ENCODE peak calls at places on chromosome 14, in nine cellular contexts. A, B, L, V, E, K, F, N and Y are unnamed samples.

GRCh38 chr14:25484194-25484593 is 434.2 kb upstream of the STXBP6 start:
- DNase-seq in F (no peak), K (no peak), A (no peak), N (no peak), B (no peak), E (no peak), L (no peak), V (no peak), Y (no peak)

GRCh38 chr14:87386453-87386980 is 606.5 kb downstream of the GALC start:
- DNase-seq in F (no peak), V (no peak), B (no peak), E (no peak), A (no peak), N (no peak), K (no peak), L (no peak), Y (no peak)

GRCh38 chr14:90398315-90398811 is 1.5 kb downstream of the CALM1 start:
- DNase-seq in K (peak; percentile 61), E (no peak), A (peak; percentile 43), V (peak; percentile 66), F (peak; percentile 81), L (peak; percentile 64), N (no peak), B (no peak), Y (peak; percentile 40)

GRCh38 chr14:53409974-53410373 is 256.9 kb upstream of the DDHD1 start:
- DNase-seq in L (peak; percentile 68), V (no peak), E (no peak), F (no peak), N (no peak), A (no peak), K (no peak), B (no peak), Y (no peak)

GRCh38 chr14:36362648-36363047 is 42.2 kb upstream of the MBIP start:
- DNase-seq in E (no peak), B (no peak), V (no peak), F (no peak), A (no peak), N (no peak), K (no peak), L (no peak), Y (no peak)

GRCh38 chr14:55386037-55386798 is 25.4 kb downstream of the ATG14 start:
- DNase-seq in F (no peak), L (no peak), B (no peak), V (no peak), E (no peak), K (peak; percentile 7), N (no peak), A (no peak), Y (no peak)

GRCh38 chr14:55332654-55333570 is 61.7 kb downstream of the FBXO34 start:
- DNase-seq in B (no peak), L (no peak), K (no peak), V (no peak), F (peak; percentile 17), A (no peak), N (no peak), E (no peak), Y (no peak)

GRCh38 chr14:77151918-77152588 is 10.5 kb upstream of the ZDHHC22 start:
- DNase-seq in K (no peak), E (peak; percentile 28), L (peak; percentile 61), B (no peak), A (peak; percentile 12), V (no peak), N (no peak), F (no peak), Y (peak; percentile 52)

GRCh38 chr14:64688801-64689200 is 15.4 kb upstream of the PLEKHG3 start:
- DNase-seq in V (no peak), B (no peak), K (no peak), N (no peak), A (no peak), F (no peak), L (no peak), E (no peak), Y (no peak)

GRCh38 chr14:54782803-54783659 is 119.6 kb downstream of the GCH1 start:
- DNase-seq in B (no peak), F (no peak), L (no peak), V (peak; percentile 66), K (peak; percentile 35), E (no peak), A (peak; percentile 64), N (no peak), Y (no peak)

GRCh38 chr14:80202888-80203562 is 8.3 kb downstream of the DIO2 start:
- DNase-seq in E (no peak), F (no peak), A (peak; percentile 87), B (no peak), N (peak; percentile 55), L (no peak), V (no peak), K (peak; percentile 40), Y (peak; percentile 8)

GRCh38 chr14:50670196-50670875 is 2.2 kb upstream of the SAV1 start:
- DNase-seq in A (peak; percentile 55), L (peak; percentile 6), N (no peak), B (no peak), E (no peak), K (peak; percentile 19), V (no peak), F (no peak), Y (peak; percentile 33)

GRCh38 chr14:71119832-71120231 is 212.6 kb downstream of the PCNX1 start:
- DNase-seq in B (no peak), V (no peak), L (peak; percentile 13), E (no peak), K (no peak), A (no peak), N (no peak), F (no peak), Y (no peak)

GRCh38 chr14:87097021-87097420 is 896.0 kb downstream of the GALC start:
- DNase-seq in N (no peak), A (no peak), L (peak; percentile 6), E (no peak), B (no peak), V (no peak), K (no peak), F (no peak), Y (no peak)

GRCh38 chr14:91352101-91352500 is 65.5 kb downstream of the CCDC88C start:
- DNase-seq in V (peak; percentile 71), N (no peak), K (peak; percentile 49), E (no peak), A (no peak), L (peak; percentile 62), F (no peak), B (peak; percentile 63), Y (no peak)

GRCh38 chr14:74516451-74517155 is 23.0 kb downstream of the ISCA2 start:
- DNase-seq in A (peak; percentile 67), L (peak; percentile 70), B (no peak), E (no peak), K (peak; percentile 27), F (no peak), V (peak; percentile 39), N (peak; percentile 43), Y (no peak)

GRCh38 chr14:22494486-22495135 is 94.4 kb downstream of the DAD1 start:
- DNase-seq in F (no peak), A (no peak), V (no peak), B (no peak), L (no peak), E (no peak), N (no peak), K (no peak), Y (no peak)
- H3K4me1 ChIP-seq in F (no peaks in the 10 kb centered on the region), A (peaks cover 2% of the 10 kb centered on the region), V (no peaks in the 10 kb centered on the region), B (peaks cover 8% of the 10 kb centered on the region), L (no peaks in the 10 kb centered on the region), E (no peaks in the 10 kb centered on the region), N (no peaks in the 10 kb centered on the region), K (peaks cover 7% of the 10 kb centered on the region), Y (peaks cover under 1% of the 10 kb centered on the region)

GRCh38 chr14:52307376-52307775 is 6.7 kb upstream of the PTGER2 start:
- DNase-seq in N (no peak), F (no peak), L (no peak), K (no peak), E (no peak), B (no peak), V (no peak), A (no peak), Y (no peak)

GRCh38 chr14:52305014-52305413 is 9.1 kb upstream of the PTGER2 start:
- DNase-seq in E (no peak), F (no peak), L (no peak), B (no peak), A (no peak), V (no peak), K (no peak), N (no peak), Y (no peak)

GRCh38 chr14:52312872-52313492 is 1.1 kb upstream of the PTGER2 start:
- DNase-seq in L (peak; percentile 35), V (no peak), F (no peak), K (no peak), N (no peak), B (no peak), E (no peak), A (no peak), Y (no peak)

GRCh38 chr14:52304248-52304904 is 9.7 kb upstream of the PTGER2 start:
- DNase-seq in L (no peak), K (no peak), V (no peak), E (no peak), A (no peak), F (no peak), N (no peak), B (no peak), Y (no peak)

GRCh38 chr14:52307870-52308269 is 6.2 kb upstream of the PTGER2 start:
- DNase-seq in V (no peak), A (no peak), L (peak; percentile 76), B (no peak), E (no peak), F (no peak), N (no peak), K (no peak), Y (no peak)
- H3K4me1 ChIP-seq in V (peaks cover 17% of the 10 kb centered on the region), A (peaks cover under 1% of the 10 kb centered on the region), L (peaks cover 4% of the 10 kb centered on the region), B (no peaks in the 10 kb centered on the region), E (no peaks in the 10 kb centered on the region), F (peaks cover 43% of the 10 kb centered on the region), N (peaks cover 3% of the 10 kb centered on the region), K (no peaks in the 10 kb centered on the region), Y (no peaks in the 10 kb centered on the region)

DNA sequence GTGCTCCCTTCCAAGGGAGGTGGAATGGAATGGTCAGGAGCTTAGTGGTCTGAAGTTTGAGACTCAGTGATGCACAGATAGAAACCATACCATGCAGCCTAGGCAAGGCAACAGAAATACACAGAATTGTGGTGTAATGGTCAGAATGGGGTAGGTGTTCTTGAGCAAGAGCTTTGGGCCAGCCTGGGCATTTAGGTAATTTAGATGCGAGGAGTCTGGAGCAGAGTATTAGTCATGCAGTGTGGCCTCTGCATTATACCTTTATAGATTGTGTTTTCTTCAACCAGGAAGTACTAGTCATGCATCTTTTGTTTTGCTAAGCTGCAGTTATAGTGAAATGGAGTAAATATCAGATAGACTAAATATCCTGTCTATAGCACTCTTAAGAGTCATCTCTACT is 118.3 kb downstream of the DAAM1 start:
- DNase-seq in V (no peak), N (no peak), L (peak; percentile 72), B (no peak), K (no peak), F (no peak), A (no peak), E (no peak), Y (peak; percentile 49)
- H3K4me1 ChIP-seq in V (peaks cover 10% of the 10 kb centered on the region), N (no peaks in the 10 kb centered on the region), L (peaks cover 69% of the 10 kb centered on the region), B (peaks cover 50% of the 10 kb centered on the region), K (peaks cover 7% of the 10 kb centered on the region), F (no peaks in the 10 kb centered on the region), A (peaks cover 5% of the 10 kb centered on the region), E (peaks cover 20% of the 10 kb centered on the region), Y (peaks cover 36% of the 10 kb centered on the region)

DNA sequence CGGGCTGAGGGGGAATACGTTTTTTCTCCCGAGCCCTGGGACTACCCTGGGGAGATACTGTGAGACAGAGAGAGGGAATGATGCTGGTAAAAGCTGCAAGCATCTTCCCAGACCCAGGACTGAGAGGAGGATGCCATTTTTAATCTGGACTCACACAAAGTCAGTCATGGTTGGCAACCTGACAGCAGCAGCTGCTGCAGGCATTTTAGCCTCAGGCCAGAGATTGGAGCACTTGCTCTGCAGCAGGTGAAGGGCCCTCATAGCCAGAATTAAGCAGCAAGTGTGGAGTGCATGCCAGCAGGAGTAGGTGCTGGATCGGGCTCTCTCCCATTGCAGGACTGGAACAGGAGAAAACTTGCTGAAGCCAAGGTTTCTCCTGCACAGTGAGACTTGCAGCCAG is 361.1 kb upstream of the CLEC14A start:
- DNase-seq in K (no peak), A (no peak), N (no peak), F (no peak), E (no peak), V (peak; percentile 60), B (no peak), L (peak; percentile 43), Y (no peak)
- H3K4me1 ChIP-seq in K (peaks cover 5% of the 10 kb centered on the region), A (no peaks in the 10 kb centered on the region), N (peaks cover 2% of the 10 kb centered on the region), F (no peaks in the 10 kb centered on the region), E (no peaks in the 10 kb centered on the region), V (no peaks in the 10 kb centered on the region), B (no peaks in the 10 kb centered on the region), L (no peaks in the 10 kb centered on the region), Y (no peaks in the 10 kb centered on the region)